ENCODE peak calls at places on chromosomes 7 and 10, in ten cellular contexts. R is NCI-H345; U is foreskin melanocyte; I is activated CD4-positive, alpha-beta T cell treated with anti-CD3 and anti-CD28 coated beads, Interleukin-2, amount 10 ng/mL, durations not matched to agents 7 days and 5 days; N is fibroblast of pulmonary artery; Y is PC-3; K is A549; Z is AG08396; O is stromal cell of bone marrow; G is stimulated activated CD4-positive, alpha-beta T cell treated with anti-CD3 and anti-CD28 coated beads, Interleukin-1b, Interleukin-23, amount 100 ng/mL, for 48 hours. M is an unnamed sample.

GRCh38 chr7:388961-389701 is 99.2 kb downstream of the FOXL3 start:
- DNase-seq in K (no peak), Y (no peak), O (no peak), U (no peak), Z (no peak), R (no peak), G (no peak), I (no peak), N (no peak), M (no peak)

GRCh38 chr7:55431898-55432297 is 66.8 kb downstream of the LANCL2 start:
- DNase-seq in Z (no peak), I (no peak), O (no peak), K (no peak), N (no peak), Y (no peak), R (no peak), G (no peak), U (no peak), M (no peak)

GRCh38 chr10:23918090-23918704 is 290.7 kb upstream of the KIAA1217 start:
- DNase-seq in K (no peak), O (no peak), R (no peak), Z (no peak), N (no peak), I (no peak), G (no peak), U (no peak), Y (no peak), M (no peak)

GRCh38 chr7:29957921-29958320 is 31.7 kb downstream of the SCRN1 start:
- DNase-seq in Z (no peak), Y (no peak), U (no peak), I (no peak), O (no peak), N (no peak), G (no peak), K (no peak), R (peak), M (no peak)

GRCh38 chr10:127309609-127310008 is 113.2 kb upstream of the INSYN2A start:
- DNase-seq in K (no peak), Y (no peak), I (no peak), R (no peak), G (no peak), N (peak), U (no peak), O (no peak), Z (no peak), M (no peak)

GRCh38 chr10:73480158-73480557 is 15.7 kb downstream of the PPP3CB start:
- DNase-seq in I (no peak), G (no peak), N (peak), Z (peak), O (no peak), R (no peak), Y (peak), U (no peak), K (no peak), M (peak)

GRCh38 chr10:66924674-66925345 is 1.0 kb upstream of the LRRTM3 start:
- DNase-seq in Y (peak), Z (no peak), R (no peak), N (no peak), U (no peak), I (no peak), O (no peak), G (no peak), K (no peak), M (no peak)

GRCh38 chr10:75744242-75744641 is 312.8 kb downstream of the LRMDA start:
- DNase-seq in N (no peak), O (no peak), R (no peak), U (peak), Y (no peak), Z (no peak), G (no peak), I (no peak), K (no peak), M (no peak)

GRCh38 chr7:110591341-110591740 is 499.6 kb upstream of the LRRN3 start:
- DNase-seq in I (no peak), G (peak), N (no peak), R (no peak), O (no peak), Y (no peak), K (no peak), Z (peak), U (no peak), M (no peak)

GRCh38 chr7:66640802-66641525 is 12.3 kb downstream of the KCTD7 start:
- DNase-seq in N (no peak), Y (no peak), O (no peak), I (no peak), R (no peak), G (no peak), U (no peak), Z (no peak), K (peak), M (no peak)

GRCh38 chr10:79019961-79020491 is 48.7 kb upstream of the ZMIZ1 start:
- DNase-seq in G (no peak), I (no peak), N (peak), R (no peak), Y (no peak), O (peak), Z (no peak), U (no peak), K (no peak), M (no peak)

GRCh38 chr10:69160809-69161225 is 19.2 kb upstream of the SUPV3L1 start:
- DNase-seq in U (no peak), R (no peak), Y (peak), I (no peak), K (peak), G (no peak), Z (peak), N (peak), O (peak), M (peak)

GRCh38 chr7:96591159-96591899 is 118.3 kb downstream of the SEM1 start:
- DNase-seq in G (no peak), K (no peak), O (no peak), Y (peak), Z (no peak), R (no peak), U (no peak), I (no peak), N (no peak), M (no peak)

M was measured in ACHN.